ENCODE peak calls at places on chromosomes 6 and 20, in eight cellular contexts. Q, M, R, C, Y, Z, A and X are unnamed samples.
A peak's percentile ranks its signal among the peaks of the same experiment; 100 is the strongest.

GRCh38 chr20:13017235-13017634 is 8.5 kb downstream of the SPTLC3 start:
- DNase-seq in R (no peak), M (no peak), Z (no peak), C (no peak), A (no peak), Y (no peak), Q (no peak), X (no peak)

GRCh38 chr6:149212892-149213786 is 104.4 kb upstream of the TAB2 start:
- DNase-seq in C (no peak), R (no peak), Q (no peak), Z (no peak), A (no peak), Y (no peak), M (no peak), X (no peak)

GRCh38 chr6:154341876-154342275 is 14.7 kb downstream of the IPCEF1 start:
- DNase-seq in A (no peak), Y (no peak), Z (no peak), Q (no peak), C (no peak), M (no peak), R (no peak), X (no peak)

GRCh38 chr6:150641398-150642139 is 41.9 kb downstream of the PLEKHG1 start:
- DNase-seq in Z (no peak), Q (no peak), A (peak; percentile 42), Y (no peak), M (no peak), C (no peak), R (no peak), X (no peak)

GRCh38 chr6:12233693-12234551 is 56.2 kb upstream of the EDN1 start:
- DNase-seq in Q (peak; percentile 71), C (no peak), Z (peak; percentile 54), M (no peak), R (peak; percentile 12), A (peak; percentile 62), Y (peak; percentile 45), X (peak; percentile 71)

GRCh38 chr20:38985603-38986170 is 23.5 kb downstream of the DHX35 start:
- DNase-seq in C (no peak), M (no peak), Y (no peak), Q (no peak), Z (no peak), R (no peak), A (no peak), X (no peak)

GRCh38 chr20:32681175-32682084 is 7.7 kb upstream of the C20orf203 start:
- DNase-seq in M (no peak), Y (peak; percentile 72), C (no peak), Z (peak; percentile 65), Q (peak; percentile 14), R (peak; percentile 31), A (no peak), X (peak; percentile 86)

GRCh38 chr20:17657898-17658647 is 24.0 kb downstream of the RRBP1 start:
- DNase-seq in M (no peak), Y (no peak), R (no peak), Q (no peak), Z (no peak), C (no peak), A (no peak), X (no peak)

GRCh38 chr6:41741625-41742490 is 5.3 kb downstream of the PGC start:
- DNase-seq in Z (no peak), M (no peak), C (no peak), R (no peak), A (no peak), Y (peak; percentile 96), Q (no peak), X (no peak)

GRCh38 chr6:103875221-103875620 is 984.5 kb downstream of the HACE1 start:
- DNase-seq in R (no peak), A (no peak), Y (no peak), Q (no peak), C (no peak), Z (no peak), M (no peak), X (no peak)

GRCh38 chr6:14380421-14380820 is 262.8 kb downstream of the CD83 start:
- DNase-seq in Z (peak; percentile 19), Y (no peak), M (no peak), Q (no peak), C (no peak), R (no peak), A (no peak), X (peak; percentile 57)

GRCh38 chr6:137496909-137497721 is 2.9 kb upstream of the OLIG3 start:
- DNase-seq in Y (no peak), Q (no peak), Z (no peak), R (peak; percentile 13), C (no peak), A (no peak), M (no peak), X (peak; percentile 71)